ENCODE peak calls at places on chromosomes 12 and 14, in six cellular contexts. T, E, K, Y, X and P are unnamed samples. For H3K4me1, the result is how much of the 10 kb centered on the place peaks cover.

GRCh38 chr12:111174283-111175108 is 194.4 kb downstream of the PHETA1 start:
- DNase-seq in K (no peak), X (no peak), T (no peak), E (peak), Y (no peak), P (no peak)

GRCh38 chr12:34356233-34356987 is 334.1 kb downstream of the ALG10 start:
- DNase-seq in K (no peak), T (no peak), E (no peak), X (no peak), Y (no peak), P (no peak)

GRCh38 chr14:23130875-23131274 is 11.8 kb upstream of the CEBPE start:
- DNase-seq in E (no peak), X (no peak), Y (no peak), K (no peak), T (peak), P (no peak)

GRCh38 chr14:77612011-77612620 is 4.3 kb downstream of the SPTLC2 start:
- DNase-seq in X (no peak), K (no peak), E (peak), Y (peak), T (no peak), P (peak)

GRCh38 chr14:59464651-59465569 is at the start of gene GPR135:
- DNase-seq in Y (peak), E (peak), X (peak), T (peak), K (no peak), P (peak)

GRCh38 chr14:100554082-100554677 is 33.0 kb downstream of the BEGAIN start:
- DNase-seq in K (no peak), X (peak), Y (no peak), E (peak), T (peak), P (no peak)

GRCh38 chr14:72740966-72741835 is 152.7 kb downstream of the DPF3 start:
- DNase-seq in X (no peak), Y (no peak), K (no peak), T (no peak), E (no peak), P (no peak)

GRCh38 chr12:131986847-131987398 is 37.2 kb downstream of the EP400 start:
- DNase-seq in T (no peak), Y (no peak), X (no peak), K (no peak), E (no peak), P (no peak)

GRCh38 chr12:94263011-94263786 is 114.8 kb downstream of the PLXNC1 start:
- DNase-seq in E (peak), T (no peak), X (peak), K (no peak), Y (no peak), P (no peak)

GRCh38 chr14:69685217-69685616 is 73.8 kb downstream of the SUSD6 start:
- DNase-seq in T (no peak), K (no peak), Y (peak), E (peak), X (no peak), P (no peak)

GRCh38 chr12:67280088-67280487 is 10.9 kb downstream of the CAND1 start:
- DNase-seq in E (no peak), T (no peak), X (no peak), K (no peak), Y (no peak), P (no peak)

GRCh38 chr12:45547132-45547531 is 182.4 kb upstream of the ARID2 start:
- DNase-seq in K (no peak), E (no peak), T (no peak), Y (no peak), X (no peak), P (no peak)

GRCh38 chr14:58395815-58396626 is at the start of gene TOMM20L:
- DNase-seq in X (peak), E (peak), K (peak), Y (peak), T (peak), P (peak)

GRCh38 chr12:85424581-85425348 is 144.7 kb downstream of the ALX1 start:
- DNase-seq in Y (peak), X (peak), T (no peak), K (no peak), E (peak), P (peak)

GRCh38 chr12:113103756-113104450 is 31.7 kb downstream of the RASAL1 start:
- DNase-seq in Y (no peak), X (peak), T (no peak), E (no peak), K (no peak), P (no peak)

GRCh38 chr14:85732031-85732430 is 202.1 kb downstream of the FLRT2 start:
- DNase-seq in K (no peak), E (no peak), X (no peak), Y (no peak), T (no peak), P (no peak)

GRCh38 chr14:69910871-69911270 is 31.7 kb downstream of the SMOC1 start:
- DNase-seq in Y (no peak), T (no peak), X (no peak), E (no peak), K (no peak), P (no peak)

GRCh38 chr12:49355913-49356312 is 9.2 kb downstream of the DNAJC22 start:
- DNase-seq in X (no peak), Y (no peak), E (no peak), T (no peak), K (no peak), P (no peak)

GRCh38 chr14:53946404-53947400 is 9.9 kb downstream of the BMP4 start:
- DNase-seq in Y (no peak), X (no peak), E (no peak), K (no peak), T (peak), P (peak)

GRCh38 chr12:120015313-120015712 is 26.3 kb downstream of the BICDL1 start:
- DNase-seq in E (no peak), K (no peak), X (no peak), T (no peak), Y (no peak), P (no peak)

GRCh38 chr14:95432152-95433093 is 84.0 kb downstream of the SYNE3 start:
- DNase-seq in Y (peak), E (peak), X (peak), T (peak), K (no peak), P (peak)

GRCh38 chr12:91361864-91362263 is 179.2 kb upstream of the DCN start:
- DNase-seq in E (peak), X (no peak), Y (peak), T (no peak), K (no peak), P (peak)

GRCh38 chr14:88993946-88994345 is 169.5 kb downstream of the TTC8 start:
- DNase-seq in K (no peak), E (peak), T (no peak), Y (no peak), X (no peak), P (no peak)

GRCh38 chr12:76890407-76891143 is 11.8 kb upstream of the CSRP2 start:
- DNase-seq in X (no peak), T (no peak), K (no peak), Y (no peak), E (no peak), P (no peak)

GRCh38 chr12:121794532-121795028 is 1.1 kb upstream of the RHOF start:
- DNase-seq in K (no peak), T (peak), Y (no peak), E (peak), X (peak), P (no peak)

GRCh38 chr14:100031506-100032281 is 33.5 kb upstream of the EVL start:
- DNase-seq in T (no peak), Y (peak), X (peak), K (peak), E (peak), P (peak)

GRCh38 chr14:95679995-95680735 is 6.1 kb upstream of the TCL1B start:
- DNase-seq in E (no peak), X (no peak), Y (no peak), T (no peak), K (no peak), P (no peak)

GRCh38 chr14:52059614-52060013 is 9.2 kb downstream of the NID2 start:
- DNase-seq in E (peak), K (no peak), Y (no peak), T (no peak), X (no peak), P (no peak)

GRCh38 chr14:106694638-106695393 is 1168.4 kb downstream of the TMEM121 start:
- DNase-seq in K (no peak), E (no peak), X (peak), T (peak), Y (no peak), P (no peak)

GRCh38 chr12:121932176-121932536 is 13.8 kb downstream of the CFAP251 start:
- DNase-seq in K (no peak), X (no peak), E (no peak), Y (no peak), T (no peak), P (no peak)

GRCh38 chr14:74506408-74506807 is 12.8 kb downstream of the ISCA2 start:
- DNase-seq in T (peak), Y (no peak), X (no peak), K (no peak), E (no peak), P (no peak)

DNA sequence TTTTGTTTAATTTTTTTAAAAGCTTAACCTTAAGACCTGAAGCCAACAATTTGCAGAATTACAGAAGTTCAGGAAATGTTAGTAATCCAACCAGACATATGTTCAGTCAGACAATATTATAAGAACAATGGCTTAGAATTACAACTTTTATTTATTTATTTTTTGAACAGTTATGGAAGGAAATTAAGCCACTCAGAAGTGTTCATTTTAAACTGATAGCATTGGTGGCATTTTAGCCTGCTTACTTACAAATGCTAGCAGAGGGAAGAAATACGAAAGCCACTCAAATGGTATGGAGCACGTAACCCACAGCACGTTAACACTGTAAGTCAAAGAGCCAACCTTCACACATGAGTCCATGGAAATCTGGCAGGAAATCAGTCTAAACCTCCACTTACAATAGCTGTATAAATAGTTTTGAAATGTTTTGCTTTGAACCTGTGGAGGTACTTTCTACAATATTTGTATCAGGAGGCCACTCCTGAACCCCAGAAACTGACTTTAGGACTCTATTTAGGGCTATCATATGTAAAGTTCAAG is 102.4 kb downstream of the ITPR2 start:
- DNase-seq in K (no peak), T (no peak), Y (no peak), X (no peak), E (no peak), P (no peak)
- H3K4me1 ChIP-seq in K (under half), T (under half), Y (under half), X (under half), E (under half), P (under half)

DNA sequence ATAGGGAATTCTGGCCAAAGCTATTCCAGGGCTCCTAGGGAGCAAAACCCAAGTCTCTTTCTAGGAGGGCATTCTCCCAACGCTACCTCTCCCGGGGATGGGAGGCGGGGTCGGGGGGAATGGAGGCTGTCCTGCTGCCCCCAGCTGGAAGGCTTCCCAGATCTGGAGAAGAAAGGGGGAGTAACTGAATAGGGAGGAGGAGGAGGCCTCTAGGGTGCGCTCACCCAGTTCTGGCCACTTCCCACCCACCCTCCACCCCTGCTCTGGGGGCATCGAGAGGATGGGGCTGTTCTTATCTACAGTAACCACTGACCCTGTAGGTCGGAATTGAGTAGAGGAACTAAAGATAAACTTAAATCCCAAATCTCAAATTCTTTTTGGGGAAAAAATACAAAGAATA is 577 bp upstream of the RNASE1 start:
- DNase-seq in T (no peak), E (no peak), X (no peak), Y (no peak), K (no peak), P (no peak)
- H3K4me3 ChIP-seq in T (no peak), E (no peak), X (no peak), Y (no peak), K (no peak), P (no peak)

GRCh38 chr14:104393199-104393897 is 186.2 kb upstream of the C14orf180 start:
- DNase-seq in K (no peak), E (no peak), Y (no peak), T (peak), X (no peak), P (no peak)
- H3K4me1 ChIP-seq in K (under half), E (under half), Y (under half), T (under half), X (under half), P (under half)

DNA sequence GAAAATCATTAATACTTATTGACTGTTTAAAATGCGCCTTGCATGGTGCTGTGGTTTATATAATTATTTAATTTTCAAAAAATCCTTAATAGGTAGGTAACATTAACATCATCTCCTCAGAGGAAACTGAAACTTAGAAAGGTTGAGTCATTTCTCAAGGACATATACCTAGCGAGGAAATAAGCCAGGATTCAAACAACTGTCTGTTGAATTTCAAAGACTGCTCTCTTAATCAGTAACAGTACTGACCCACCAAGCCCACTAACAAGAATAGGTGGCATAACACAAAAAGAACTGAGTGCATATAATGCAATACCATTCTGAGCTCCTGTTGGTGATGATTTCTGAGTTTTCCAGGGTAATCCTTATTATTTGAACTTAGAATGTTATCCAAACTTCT is 174.3 kb downstream of the SOX5 start:
- DNase-seq in T (no peak), Y (no peak), K (no peak), E (no peak), X (no peak), P (no peak)
- H3K4me3 ChIP-seq in T (no peak), Y (no peak), K (no peak), E (no peak), X (no peak), P (no peak)

DNA sequence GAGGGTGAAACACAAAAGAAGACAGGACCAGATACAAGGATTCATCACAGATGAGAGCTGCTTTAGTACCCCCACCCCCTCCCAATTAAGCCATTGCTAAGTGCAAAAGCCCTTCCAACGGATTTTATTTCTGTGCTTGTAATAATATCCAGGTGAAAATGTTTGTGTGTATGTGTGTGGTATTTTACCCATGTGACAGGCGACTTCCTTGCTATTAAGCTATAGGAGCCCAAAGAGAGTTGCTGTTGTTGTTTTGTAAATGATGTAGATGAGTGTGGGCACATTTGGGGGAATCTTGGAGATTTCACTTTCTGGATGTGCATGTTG is 3.2 kb upstream of the HOXC4 start:
- DNase-seq in E (no peak), Y (no peak), K (no peak), T (no peak), X (no peak), P (no peak)
- H3K4me1 ChIP-seq in E (under half), Y (under half), K (under half), T (under half), X (under half), P (under half)

GRCh38 chr12:56192582-56192981 is 3.3 kb upstream of the SMARCC2 start:
- DNase-seq in Y (no peak), T (no peak), X (no peak), K (no peak), E (no peak), P (no peak)

GRCh38 chr12:56189918-56190694 is 823 bp upstream of the SMARCC2 start:
- DNase-seq in T (peak), K (peak), Y (peak), E (peak), X (peak), P (peak)

GRCh38 chr12:56189336-56189917 is at the start of gene SMARCC2:
- DNase-seq in T (peak), X (peak), Y (peak), E (peak), K (peak), P (peak)

GRCh38 chr12:56188786-56189335 is 422 bp downstream of the SMARCC2 start:
- DNase-seq in K (no peak), Y (no peak), E (peak), T (no peak), X (no peak), P (no peak)

GRCh38 chr12:56190695-56191155 is 1.4 kb upstream of the SMARCC2 start:
- DNase-seq in X (no peak), E (peak), T (no peak), K (no peak), Y (no peak), P (peak)
- H3K4me3 ChIP-seq in X (peak), E (peak), T (peak), K (peak), Y (peak), P (peak)

GRCh38 chr14:55329999-55330710 is 58.9 kb downstream of the FBXO34 start:
- DNase-seq in Y (no peak), K (no peak), X (no peak), E (peak), T (no peak), P (peak)

GRCh38 chr14:55336691-55337090 is 65.5 kb downstream of the FBXO34 start:
- DNase-seq in X (no peak), T (no peak), Y (no peak), E (no peak), K (no peak), P (no peak)

GRCh38 chr14:55336161-55336560 is 64.9 kb downstream of the FBXO34 start:
- DNase-seq in T (no peak), K (no peak), Y (no peak), X (peak), E (peak), P (peak)

GRCh38 chr14:55333785-55334485 is 62.7 kb downstream of the FBXO34 start:
- DNase-seq in X (no peak), Y (peak), T (no peak), K (no peak), E (no peak), P (peak)

GRCh38 chr14:55332654-55333570 is 61.7 kb downstream of the FBXO34 start:
- DNase-seq in T (no peak), E (no peak), Y (peak), K (no peak), X (no peak), P (no peak)
- H3K4me1 ChIP-seq in T (under half), E (under half), Y (under half), K (under half), X (under half), P (under half)